ENCODE peak calls at places on chromosomes 6 and 20, in five cellular contexts. O, Q, R, B and J are unnamed samples.

GRCh38 chr6:51112731-51113130 is 294.1 kb downstream of the TFAP2B start:
- DNase-seq in O (no peak), Q (no peak), R (no peak), B (no peak), J (no peak)

GRCh38 chr6:132978685-132979084 is 164.3 kb downstream of the RPS12 start:
- DNase-seq in O (no peak), Q (no peak), R (no peak), B (no peak), J (no peak)

GRCh38 chr6:125251516-125252229 is 50.1 kb downstream of the HDDC2 start:
- DNase-seq in O (no peak), Q (no peak), R (no peak), B (no peak), J (no peak)

GRCh38 chr20:48162621-48163020 is 377.3 kb upstream of the SULF2 start:
- DNase-seq in O (no peak), Q (no peak), R (no peak), B (no peak), J (no peak)

GRCh38 chr6:138339024-138339423 is 38.7 kb upstream of the SMIM28 start:
- DNase-seq in O (no peak), Q (no peak), R (no peak), B (no peak), J (no peak)

GRCh38 chr20:60215786-60216730 is 257.8 kb downstream of the CDH26 start:
- DNase-seq in O (no peak), Q (no peak), R (no peak), B (no peak), J (no peak)

GRCh38 chr6:6614096-6614964 is 25.8 kb downstream of the LY86 start:
- DNase-seq in O (no peak), Q (no peak), R (peak; percentile 72), B (no peak), J (no peak)

GRCh38 chr6:131966443-131966842 is 15.3 kb upstream of the CCN2 start:
- DNase-seq in O (no peak), Q (peak; percentile 74), R (no peak), B (no peak), J (peak; percentile 79)

GRCh38 chr6:43231053-43231452 is 1.8 kb upstream of the DNPH1 start:
- DNase-seq in O (no peak), Q (no peak), R (no peak), B (no peak), J (no peak)

GRCh38 chr6:121748850-121749249 is 313.4 kb downstream of the GJA1 start:
- DNase-seq in O (no peak), Q (peak; percentile 42), R (no peak), B (no peak), J (peak; percentile 3)

GRCh38 chr20:40856653-40857052 is 167.6 kb upstream of the MAFB start:
- DNase-seq in O (no peak), Q (no peak), R (no peak), B (no peak), J (no peak)

GRCh38 chr6:138383776-138384175 is 6.1 kb downstream of the SMIM28 start:
- DNase-seq in O (no peak), Q (no peak), R (no peak), B (no peak), J (no peak)

GRCh38 chr6:24883618-24884017 is 52.1 kb downstream of the RIPOR2 start:
- DNase-seq in O (no peak), Q (peak; percentile 81), R (peak; percentile 57), B (no peak), J (peak; percentile 46)

GRCh38 chr6:167644404-167645132 is 182.1 kb upstream of the AFDN start:
- DNase-seq in O (no peak), Q (no peak), R (no peak), B (no peak), J (no peak)

GRCh38 chr20:9458075-9458818 is 56.1 kb upstream of the LAMP5 start:
- DNase-seq in O (no peak), Q (peak; percentile 50), R (no peak), B (peak; percentile 24), J (peak; percentile 13)

GRCh38 chr20:289693-290080 is 863 bp downstream of the C20orf96 start:
- DNase-seq in O (no peak), Q (peak; percentile 25), R (no peak), B (peak; percentile 51), J (no peak)

GRCh38 chr6:110101885-110102284 is 77.6 kb downstream of the WASF1 start:
- DNase-seq in O (no peak), Q (no peak), R (no peak), B (no peak), J (no peak)

GRCh38 chr6:89035252-89036106 is 45.1 kb upstream of the PNRC1 start:
- DNase-seq in O (peak; percentile 30), Q (peak; percentile 90), R (no peak), B (peak; percentile 15), J (peak; percentile 75)

GRCh38 chr6:119856136-119856535 is 506.6 kb upstream of the MAN1A1 start:
- DNase-seq in O (no peak), Q (peak; percentile 70), R (peak; percentile 60), B (peak; percentile 5), J (peak; percentile 56)

GRCh38 chr6:11043961-11044711 is at the start of gene ELOVL2:
- DNase-seq in O (no peak), Q (peak; percentile 56), R (no peak), B (peak; percentile 84), J (peak; percentile 60)

GRCh38 chr6:75882734-75883133 is 133.7 kb downstream of the MYO6 start:
- DNase-seq in O (no peak), Q (peak; percentile 52), R (no peak), B (no peak), J (peak; percentile 28)

GRCh38 chr6:75932067-75932466 is 140.4 kb downstream of the IMPG1 start:
- DNase-seq in O (no peak), Q (peak; percentile 34), R (no peak), B (peak; percentile 34), J (peak; percentile 25)

GRCh38 chr6:69801225-69801624 is 4.4 kb upstream of the LMBRD1 start:
- DNase-seq in O (no peak), Q (no peak), R (no peak), B (no peak), J (no peak)

GRCh38 chr6:30541515-30542403 is 14.5 kb downstream of the GNL1 start:
- DNase-seq in O (peak; percentile 28), Q (peak; percentile 78), R (peak; percentile 89), B (peak; percentile 94), J (peak; percentile 87)

GRCh38 chr20:44460795-44461141 is 14.9 kb upstream of the TTPAL start:
- DNase-seq in O (no peak), Q (peak; percentile 40), R (no peak), B (peak; percentile 82), J (peak; percentile 19)

GRCh38 chr20:6767536-6768227 is at the start of gene BMP2:
- DNase-seq in O (no peak), Q (peak; percentile 67), R (no peak), B (peak; percentile 76), J (peak; percentile 58)

GRCh38 chr6:16129623-16130243 is 847 bp downstream of the MYLIP start:
- DNase-seq in O (no peak), Q (peak; percentile 32), R (peak; percentile 64), B (peak; percentile 77), J (peak; percentile 53)

GRCh38 chr6:43687079-43687436 is 533 bp downstream of the MRPS18A start:
- DNase-seq in O (no peak), Q (no peak), R (no peak), B (no peak), J (no peak)

GRCh38 chr6:75196051-75196743 is 9.7 kb downstream of the COL12A1 start:
- DNase-seq in O (peak; percentile 12), Q (peak; percentile 44), R (no peak), B (no peak), J (no peak)

GRCh38 chr20:60559462-60559861 is 601.2 kb downstream of the CDH26 start:
- DNase-seq in O (no peak), Q (no peak), R (no peak), B (no peak), J (no peak)

GRCh38 chr6:117512056-117512828 is 29.8 kb downstream of the DCBLD1 start:
- DNase-seq in O (no peak), Q (no peak), R (no peak), B (no peak), J (peak; percentile 42)

GRCh38 chr20:37838769-37839431 is 64.0 kb upstream of the VSTM2L start:
- DNase-seq in O (no peak), Q (no peak), R (no peak), B (no peak), J (no peak)

GRCh38 chr20:33896509-33896908 is 85.4 kb downstream of the CHMP4B start:
- DNase-seq in O (no peak), Q (peak; percentile 49), R (no peak), B (no peak), J (no peak)

GRCh38 chr6:75458895-75459294 is 34.7 kb downstream of the FILIP1 start:
- DNase-seq in O (no peak), Q (no peak), R (no peak), B (no peak), J (no peak)

GRCh38 chr6:143405381-143406154 is 44.9 kb downstream of the ADAT2 start:
- DNase-seq in O (no peak), Q (peak; percentile 63), R (no peak), B (no peak), J (peak; percentile 76)

GRCh38 chr6:158391276-158391675 is 79.0 kb downstream of the TULP4 start:
- DNase-seq in O (no peak), Q (no peak), R (no peak), B (no peak), J (no peak)

GRCh38 chr20:37245181-37245580 is 16.4 kb downstream of the GHRH start:
- DNase-seq in O (no peak), Q (no peak), R (no peak), B (no peak), J (no peak)

GRCh38 chr6:35194390-35194789 is 19.4 kb upstream of the SCUBE3 start:
- DNase-seq in O (no peak), Q (no peak), R (no peak), B (no peak), J (no peak)